ENCODE peak calls at places on chromosomes 13 and 19, in four cellular contexts. V is heart right ventricle, U is body of pancreas, B is aorta. E is an unnamed sample.

GRCh38 chr13:42594577-42595571 is 20.9 kb downstream of the TNFSF11 start:
- DNase-seq in U (peak; percentile 61), V (peak; percentile 42), B (peak; percentile 46), E (peak; percentile 40)

GRCh38 chr13:99313473-99313872 is 6.3 kb upstream of the GPR183 start:
- DNase-seq in V (no peak), U (no peak), B (no peak), E (no peak)

GRCh38 chr13:19181621-19182485 is at the start of gene TUBA3C:
- DNase-seq in U (no peak), B (no peak), V (no peak), E (no peak)

GRCh38 chr19:16064209-16064889 is 11.9 kb upstream of the TPM4 start:
- DNase-seq in B (no peak), U (no peak), V (no peak), E (no peak)

GRCh38 chr19:18895038-18895827 is 725 bp downstream of the CERS1 start:
- DNase-seq in B (no peak), U (peak; percentile 48), V (no peak), E (peak; percentile 15)

GRCh38 chr19:38551450-38551813 is 66.3 kb downstream of the MAP4K1 start:
- DNase-seq in B (peak; percentile 3), U (no peak), V (no peak), E (no peak)

GRCh38 chr19:30719991-30720329 is 347.8 kb downstream of the ZNF536 start:
- DNase-seq in U (peak; percentile 22), V (peak; percentile 17), B (no peak), E (no peak)

GRCh38 chr13:107370036-107370785 is 802.3 kb upstream of the ARGLU1 start:
- DNase-seq in B (no peak), V (no peak), U (no peak), E (no peak)

GRCh38 chr13:41505209-41505835 is 48.0 kb downstream of the RGCC start:
- DNase-seq in U (no peak), B (no peak), V (no peak), E (no peak)

GRCh38 chr13:50255639-50256038 is 240.4 kb downstream of the KCNRG start:
- DNase-seq in V (no peak), B (no peak), U (no peak), E (peak; percentile 31)

GRCh38 chr19:48510421-48511268 is 990 bp downstream of the LMTK3 start:
- DNase-seq in V (peak; percentile 79), B (peak; percentile 85), U (peak; percentile 68), E (peak; percentile 45)

DNA sequence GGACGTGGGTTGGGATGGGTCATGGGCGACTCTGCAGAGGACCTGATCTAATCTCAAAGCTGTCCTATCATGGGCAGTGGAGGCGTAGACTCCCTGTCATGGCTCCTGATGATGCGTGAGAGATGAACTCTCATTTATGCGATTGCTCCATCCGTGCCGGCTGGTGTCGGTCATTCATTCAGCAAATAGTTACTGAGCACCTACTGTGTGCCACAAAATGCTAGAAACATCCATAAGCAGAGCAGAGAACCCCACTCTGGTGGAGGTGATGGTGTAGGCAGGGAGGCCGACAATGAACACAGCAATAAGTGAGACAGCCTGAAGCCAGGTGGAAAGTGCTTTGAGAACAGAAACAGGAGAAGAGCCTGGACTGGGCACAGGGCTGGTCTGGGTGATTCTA is 1.7 kb upstream of the REXO1 start:
- DNase-seq in V (no peak), B (no peak), U (no peak), E (no peak)
- H3K4me1 ChIP-seq in V (peaks cover 19% of the 10 kb centered on the region), B (no peaks in the 10 kb centered on the region), U (peaks cover 46% of the 10 kb centered on the region), E (peaks cover 36% of the 10 kb centered on the region)

GRCh38 chr19:12200020-12200419 is 37.1 kb downstream of the ZNF136 start:
- DNase-seq in V (no peak), U (no peak), B (no peak), E (no peak)

GRCh38 chr19:12194827-12195500 is 32.1 kb downstream of the ZNF136 start:
- DNase-seq in V (peak; percentile 90), U (peak; percentile 97), B (peak; percentile 81), E (no peak)

GRCh38 chr19:12198136-12198535 is 35.2 kb downstream of the ZNF136 start:
- DNase-seq in U (no peak), V (no peak), B (no peak), E (no peak)

GRCh38 chr19:12195501-12195860 is 32.6 kb downstream of the ZNF136 start:
- DNase-seq in U (no peak), V (no peak), B (no peak), E (no peak)
- H3K27ac ChIP-seq in U (peak overlapping the region; percentile 90), V (peak overlapping the region; percentile 45), B (no peak overlapping the region), E (no peak overlapping the region)

GRCh38 chr19:57632987-57633831 is at the start of gene ZNF211:
- DNase-seq in B (peak; percentile 95), V (peak; percentile 95), U (peak; percentile 95), E (peak; percentile 93)
- H3K9me3 ChIP-seq in B (peaks cover 7% of the 10 kb centered on the region), V (peaks cover 19% of the 10 kb centered on the region), U (no peaks in the 10 kb centered on the region), E (no peaks in the 10 kb centered on the region)

GRCh38 chr13:29511439-29511814 is 84.1 kb downstream of the SLC7A1 start:
- DNase-seq in U (no peak), V (no peak), B (no peak), E (no peak)

GRCh38 chr13:29511980-29512379 is 83.5 kb downstream of the SLC7A1 start:
- DNase-seq in B (no peak), V (no peak), U (peak; percentile 19), E (no peak)

GRCh38 chr13:29508874-29509249 is 86.6 kb downstream of the SLC7A1 start:
- DNase-seq in U (no peak), V (no peak), B (no peak), E (no peak)

GRCh38 chr13:29509999-29510586 is 85.4 kb downstream of the SLC7A1 start:
- DNase-seq in U (no peak), V (no peak), B (no peak), E (no peak)

GRCh38 chr13:29510698-29511438 is 84.6 kb downstream of the SLC7A1 start:
- DNase-seq in U (no peak), V (no peak), B (no peak), E (no peak)
- H3K4me1 ChIP-seq in U (peaks cover 5% of the 10 kb centered on the region), V (peaks cover 5% of the 10 kb centered on the region), B (no peaks in the 10 kb centered on the region), E (no peaks in the 10 kb centered on the region)

GRCh38 chr19:35931161-35931873 is 4.9 kb upstream of the LRFN3 start:
- DNase-seq in U (peak; percentile 100), V (peak; percentile 99), B (peak; percentile 100), E (peak; percentile 100)
- H3K27ac ChIP-seq in U (peak overlapping the region; percentile 82), V (peak overlapping the region; percentile 88), B (no peak overlapping the region), E (no peak overlapping the region)

GRCh38 chr19:53212703-53213320 is 19.7 kb upstream of the ZNF665 start:
- DNase-seq in B (no peak), V (no peak), U (no peak), E (no peak)
- H3K9me3 ChIP-seq in B (peaks cover 22% of the 10 kb centered on the region), V (peaks cover 100% of the 10 kb centered on the region), U (no peaks in the 10 kb centered on the region), E (no peaks in the 10 kb centered on the region)

GRCh38 chr19:17107546-17108452 is 32.2 kb downstream of the MYO9B start:
- DNase-seq in B (peak; percentile 97), U (peak; percentile 76), V (peak; percentile 83), E (no peak)
- H3K4me1 ChIP-seq in B (no peaks in the 10 kb centered on the region), U (peaks cover 12% of the 10 kb centered on the region), V (peaks cover 5% of the 10 kb centered on the region), E (no peaks in the 10 kb centered on the region)

E was measured in MM.1S.